ENCODE peak calls at places on chromosomes 6 and 20, in seven cellular contexts. B is AG04450, P is IMR-90, H is foreskin fibroblast, Y is colonic mucosa, G is GM06990, N is neural crest cell. D is an unnamed sample.

GRCh38 chr6:144012534-144012933 is 4.5 kb upstream of the PLAGL1 start:
- DNase-seq in N (no peak), B (no peak), G (no peak), P (peak; percentile 60), H (peak; percentile 35), Y (no peak), D (no peak)

GRCh38 chr6:166657531-166657930 is 30.5 kb upstream of the RPS6KA2 start:
- DNase-seq in Y (no peak), H (no peak), G (no peak), B (no peak), P (no peak), N (no peak), D (no peak)

GRCh38 chr20:63178445-63178818 is 37.5 kb downstream of the YTHDF1 start:
- DNase-seq in P (no peak), B (no peak), H (no peak), G (no peak), N (peak; percentile 64), Y (no peak), D (no peak)

GRCh38 chr6:13848553-13849150 is 34.3 kb upstream of the MCUR1 start:
- DNase-seq in G (no peak), N (no peak), H (no peak), P (peak; percentile 37), Y (no peak), B (peak; percentile 18), D (no peak)

GRCh38 chr6:152453421-152453820 is 183.7 kb downstream of the SYNE1 start:
- DNase-seq in H (no peak), B (no peak), N (no peak), P (no peak), G (no peak), Y (no peak), D (no peak)

GRCh38 chr6:125869427-125869826 is 78.7 kb downstream of the NCOA7 start:
- DNase-seq in B (no peak), N (no peak), G (no peak), Y (no peak), P (no peak), H (no peak), D (no peak)

GRCh38 chr6:147737084-147737483 is 228.6 kb downstream of the SAMD5 start:
- DNase-seq in G (no peak), N (no peak), P (no peak), Y (no peak), H (no peak), B (no peak), D (no peak)

GRCh38 chr20:8860011-8860495 is 208.8 kb upstream of the PLCB4 start:
- DNase-seq in N (no peak), B (peak; percentile 88), G (no peak), H (peak; percentile 85), Y (no peak), P (peak; percentile 98), D (no peak)

GRCh38 chr20:25017257-25017803 is 24.8 kb upstream of the APMAP start:
- DNase-seq in N (no peak), B (no peak), Y (peak; percentile 75), G (no peak), P (no peak), H (no peak), D (peak; percentile 59)

GRCh38 chr6:80287607-80288006 is 181.1 kb downstream of the BCKDHB start:
- DNase-seq in N (no peak), G (no peak), Y (no peak), P (no peak), B (no peak), H (no peak), D (no peak)

GRCh38 chr6:80287112-80287511 is 180.6 kb downstream of the BCKDHB start:
- DNase-seq in G (no peak), P (no peak), B (no peak), H (no peak), Y (no peak), N (no peak), D (no peak)

GRCh38 chr6:80289727-80290126 is 183.3 kb downstream of the BCKDHB start:
- DNase-seq in N (no peak), P (no peak), H (no peak), B (no peak), G (no peak), Y (no peak), D (no peak)
- TF ChIP-seq CTCF in N (no peak), P (no peak), H (no peak), B (no peak), G (no peak), Y (no peak), D (no peak)

DNA sequence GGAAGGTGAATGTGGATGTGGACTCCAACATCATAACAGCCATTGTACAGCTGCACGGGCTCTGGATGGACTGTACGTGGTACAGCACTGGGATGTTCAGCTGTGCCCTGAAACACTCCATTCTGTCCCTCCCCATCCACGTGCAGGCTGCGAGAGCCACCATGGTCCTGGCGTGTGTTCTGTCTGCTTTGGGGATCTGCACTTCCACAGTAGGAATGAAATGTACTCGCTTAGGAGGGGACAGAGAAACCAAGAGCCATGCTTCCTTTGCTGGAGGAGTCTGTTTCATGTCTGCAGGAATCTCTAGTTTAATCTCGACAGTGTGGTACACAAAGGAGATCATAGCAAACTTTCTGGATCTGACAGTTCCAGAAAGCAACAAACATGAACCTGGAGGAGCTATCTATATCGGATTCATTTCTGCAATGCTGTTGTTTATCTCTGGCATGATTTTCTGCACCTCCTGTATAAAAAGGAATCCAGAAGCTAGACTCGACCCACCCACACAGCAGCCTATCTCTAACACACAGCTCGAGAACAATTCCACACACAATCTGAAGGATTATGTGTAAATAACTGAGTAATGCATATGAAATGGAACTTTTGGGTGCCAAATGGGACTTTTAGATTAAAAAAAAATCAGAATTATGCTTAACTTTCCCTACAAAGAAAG is 12.1 kb downstream of the CLDN20 start:
- DNase-seq in P (peak; percentile 45), Y (no peak), B (no peak), N (no peak), H (no peak), G (no peak), D (no peak)
- TF ChIP-seq CTCF in P (no peak), Y (no peak), B (no peak), N (no peak), H (no peak), G (no peak), D (no peak)

GRCh38 chr6:42175860-42176259 is 2.7 kb downstream of the GUCA1A start:
- DNase-seq in N (no peak), G (no peak), Y (no peak), B (no peak), H (no peak), P (no peak), D (peak; percentile 18)
- TF ChIP-seq CTCF in N (no peak), G (peak; percentile 13), Y (no peak), B (peak; percentile 34), H (no peak), P (peak; percentile 29), D (peak; percentile 28)

GRCh38 chr6:149896491-149896890 is 1.4 kb downstream of the RAET1E start:
- DNase-seq in H (peak; percentile 48), B (no peak), P (peak; percentile 52), G (no peak), N (no peak), Y (no peak), D (no peak)

GRCh38 chr6:149899486-149899885 is 1.6 kb upstream of the RAET1E start:
- DNase-seq in H (no peak), B (no peak), N (no peak), G (no peak), Y (no peak), P (no peak), D (no peak)

GRCh38 chr6:149897015-149897697 is 757 bp downstream of the RAET1E start:
- DNase-seq in N (no peak), G (no peak), H (peak; percentile 94), B (peak; percentile 63), P (peak; percentile 92), Y (peak; percentile 75), D (peak; percentile 19)

GRCh38 chr6:149898966-149899365 is 1.1 kb upstream of the RAET1E start:
- DNase-seq in B (no peak), N (no peak), G (no peak), H (no peak), P (no peak), Y (no peak), D (no peak)

DNA sequence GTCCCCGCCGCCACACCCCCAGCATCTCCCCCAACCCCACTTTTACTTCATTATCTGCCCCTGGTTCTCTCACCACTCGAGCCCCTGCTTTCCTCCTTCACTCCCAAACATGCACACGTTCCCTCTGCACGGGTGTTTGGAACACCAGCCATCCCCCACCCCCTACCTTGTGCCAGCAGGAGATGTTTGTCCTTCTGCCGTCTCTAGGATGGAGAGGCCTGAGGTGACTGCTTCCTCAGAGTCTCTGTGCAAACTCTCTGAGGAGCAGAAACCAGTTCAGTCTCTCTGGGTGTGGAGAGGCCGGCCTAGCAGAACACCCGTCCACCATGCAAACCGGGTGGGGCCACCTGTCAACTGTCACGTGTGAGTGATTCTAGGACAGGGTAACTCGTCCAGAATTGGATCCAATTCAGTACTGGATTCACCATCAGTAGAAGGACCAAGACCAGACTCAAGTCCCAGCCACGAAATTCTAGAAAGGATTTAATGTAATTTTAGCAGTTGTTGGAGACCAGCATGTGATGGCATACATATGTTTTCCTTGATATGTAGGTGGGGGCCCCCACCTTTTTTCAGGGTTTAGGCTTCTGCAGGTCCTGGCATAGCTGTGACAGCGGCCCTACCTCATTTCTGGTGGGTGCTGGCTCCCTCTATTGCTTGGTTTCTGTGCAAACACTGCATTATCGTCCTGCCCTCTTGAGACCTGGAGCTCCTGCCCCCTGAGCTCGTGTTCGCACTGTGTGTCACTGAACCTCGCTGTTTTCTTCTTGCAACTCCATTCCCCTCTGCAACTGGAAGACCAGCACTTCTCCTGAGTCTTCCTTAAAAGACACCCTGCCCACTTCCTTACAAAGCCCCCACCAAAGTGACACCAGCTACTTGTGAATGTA is at the start of gene RAET1E:
- DNase-seq in H (no peak), G (no peak), B (no peak), N (no peak), P (no peak), Y (peak; percentile 42), D (peak; percentile 13)
- TF ChIP-seq CTCF in H (peak; percentile 3), G (no peak), B (peak; percentile 2), N (no peak), P (peak; percentile 11), Y (no peak), D (no peak)

GRCh38 chr6:30763618-30764489 is 19.5 kb upstream of the IER3 start:
- DNase-seq in G (no peak), N (no peak), H (no peak), B (no peak), Y (no peak), P (peak; percentile 54), D (peak; percentile 79)
- TF ChIP-seq CTCF in G (no peak), N (peak; percentile 18), H (no peak), B (peak; percentile 13), Y (no peak), P (peak; percentile 21), D (peak; percentile 21)

DNA sequence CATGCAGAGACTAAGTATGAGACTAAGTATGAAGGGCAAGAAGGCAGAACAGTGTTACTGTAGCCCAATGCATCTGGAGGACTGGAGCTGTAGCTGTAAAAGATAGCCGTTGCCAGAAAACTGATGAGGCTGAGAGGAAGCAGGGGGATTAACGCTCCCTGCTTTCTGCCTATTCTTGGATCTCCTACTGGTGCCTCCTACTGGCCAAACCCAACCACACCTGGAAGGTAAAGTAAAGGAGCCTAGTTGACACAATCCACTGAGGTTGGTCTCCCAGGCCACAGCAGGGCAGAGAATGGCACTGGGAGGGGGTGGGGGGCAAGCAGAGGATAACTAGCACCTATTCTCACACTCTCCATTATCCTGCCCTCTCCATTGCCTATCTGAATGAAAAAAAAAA is 105.0 kb upstream of the MRPS10 start:
- DNase-seq in Y (no peak), N (no peak), B (no peak), G (no peak), P (no peak), H (no peak), D (no peak)
- TF ChIP-seq CTCF in Y (no peak), N (no peak), B (no peak), G (peak; percentile 21), P (no peak), H (no peak), D (no peak)

GRCh38 chr20:41604002-41604401 is 14.2 kb downstream of the CHD6 start:
- DNase-seq in N (no peak), G (no peak), B (no peak), H (no peak), Y (no peak), P (no peak), D (no peak)
- TF ChIP-seq CTCF in N (no peak), G (no peak), B (no peak), H (no peak), Y (no peak), P (no peak), D (no peak)